ENCODE peak calls at places on chromosomes 16 and 17, in five cellular contexts. N is neural progenitor cell, S is stomach, U is AG04449, X is cardiac fibroblast. V is an unnamed sample.

GRCh38 chr16:11698271-11698689 is 30.0 kb downstream of the SNN start:
- DNase-seq in N (no peak), S (no peak), X (no peak), U (no peak), V (no peak)

GRCh38 chr16:4984174-4985000 is 26.3 kb downstream of the SEC14L5 start:
- DNase-seq in N (no peak), X (no peak), S (no peak), U (no peak), V (no peak)

GRCh38 chr17:21381076-21381706 is 5.0 kb downstream of the KCNJ12 start:
- DNase-seq in U (no peak), S (peak), N (no peak), X (no peak), V (no peak)

GRCh38 chr17:6069611-6070279 is 434 bp upstream of the WSCD1 start:
- DNase-seq in S (no peak), X (no peak), N (no peak), U (no peak), V (no peak)

GRCh38 chr16:72679856-72680255 is 368.1 kb downstream of the ZFHX3 start:
- DNase-seq in X (no peak), N (no peak), U (no peak), S (no peak), V (no peak)

GRCh38 chr16:3131755-3132377 is 3.0 kb upstream of the ZNF213 start:
- DNase-seq in S (peak), U (no peak), N (peak), X (peak), V (no peak)

GRCh38 chr17:46013127-46013501 is 14.1 kb downstream of the STH start:
- DNase-seq in S (no peak), U (no peak), N (no peak), X (no peak), V (no peak)

GRCh38 chr17:62966426-62967110 is 533 bp downstream of the TANC2 start:
- DNase-seq in N (peak), X (no peak), S (peak), U (no peak), V (no peak)

GRCh38 chr17:44400226-44400847 is 10.9 kb upstream of the ITGA2B start:
- DNase-seq in X (peak), S (no peak), N (peak), U (no peak), V (no peak)

GRCh38 chr16:75053791-75054555 is 55.1 kb downstream of the ZNRF1 start:
- DNase-seq in N (no peak), X (no peak), U (no peak), S (peak), V (no peak)

GRCh38 chr17:39722965-39723848 is 7.1 kb downstream of the MIEN1 start:
- DNase-seq in S (no peak), N (no peak), X (no peak), U (no peak), V (no peak)

GRCh38 chr16:58094791-58095574 is 34.2 kb downstream of the CFAP20 start:
- DNase-seq in N (no peak), S (no peak), U (no peak), X (no peak), V (no peak)

GRCh38 chr16:11102523-11102898 is 153.5 kb downstream of the SOCS1 start:
- DNase-seq in S (no peak), N (no peak), X (no peak), U (no peak), V (no peak)

GRCh38 chr17:77042688-77043330 is 98.0 kb upstream of the SEC14L1 start:
- DNase-seq in S (no peak), X (no peak), U (no peak), N (no peak), V (no peak)

GRCh38 chr17:39916918-39917317 is 1.5 kb downstream of the GSDMB start:
- DNase-seq in S (no peak), U (no peak), X (peak), N (no peak), V (no peak)

GRCh38 chr17:19448341-19449268 is 37.6 kb downstream of the RNF112 start:
- DNase-seq in S (no peak), X (peak), U (peak), N (no peak), V (peak)

GRCh38 chr17:41352597-41353366 is 2.2 kb upstream of the KRT33A start:
- DNase-seq in X (no peak), N (no peak), S (no peak), U (no peak), V (no peak)

GRCh38 chr17:33218657-33219298 is 74.3 kb downstream of the ASIC2 start:
- DNase-seq in X (no peak), U (no peak), N (no peak), S (no peak), V (no peak)

GRCh38 chr17:49734666-49735490 is 27.1 kb upstream of the SLC35B1 start:
- DNase-seq in X (no peak), S (no peak), U (no peak), N (no peak), V (no peak)

GRCh38 chr17:61366715-61367413 is 32.8 kb upstream of the TBX2 start:
- DNase-seq in X (no peak), U (no peak), S (peak), N (no peak), V (no peak)

GRCh38 chr17:17561408-17562144 is 29.9 kb downstream of the PEMT start:
- DNase-seq in U (no peak), N (no peak), S (peak), X (no peak), V (no peak)

GRCh38 chr16:31301708-31302400 is 42.1 kb downstream of the ITGAM start:
- DNase-seq in N (peak), U (no peak), S (no peak), X (peak), V (peak)

GRCh38 chr17:50269477-50270429 is 4.5 kb upstream of the TMEM92 start:
- DNase-seq in N (peak), S (peak), X (peak), U (no peak), V (no peak)

GRCh38 chr17:73998246-73999220 is 204.9 kb upstream of the RPL38 start:
- DNase-seq in N (peak), U (no peak), X (no peak), S (peak), V (no peak)

GRCh38 chr17:30503558-30503957 is 26.4 kb downstream of the GOSR1 start:
- DNase-seq in U (no peak), N (no peak), X (no peak), S (no peak), V (no peak)

GRCh38 chr16:1830213-1830612 is 3.2 kb downstream of the FAHD1 start:
- DNase-seq in U (no peak), X (no peak), N (no peak), S (peak), V (no peak)

GRCh38 chr17:44564429-44564828 is 7.1 kb downstream of the FZD2 start:
- DNase-seq in S (no peak), X (no peak), U (no peak), N (no peak), V (no peak)

GRCh38 chr17:59748591-59748990 is 41.1 kb downstream of the VMP1 start:
- DNase-seq in N (no peak), X (no peak), U (no peak), S (no peak), V (no peak)

GRCh38 chr17:39970157-39970692 is 7.4 kb downstream of the GSDMA start:
- DNase-seq in X (no peak), N (no peak), U (no peak), S (no peak), V (no peak)

GRCh38 chr17:76909971-76910760 is 42.0 kb downstream of the MGAT5B start:
- DNase-seq in X (peak), S (peak), N (peak), U (no peak), V (no peak)

GRCh38 chr17:41456206-41456605 is 11.0 kb downstream of the KRT32 start:
- DNase-seq in S (no peak), N (peak), X (no peak), U (no peak), V (no peak)

GRCh38 chr16:49472598-49472997 is 99.0 kb downstream of the C16orf78 start:
- DNase-seq in S (peak), N (peak), U (no peak), X (no peak), V (no peak)

GRCh38 chr16:27408012-27408601 is 6.1 kb downstream of the IL21R start:
- DNase-seq in X (peak), S (no peak), N (no peak), U (no peak), V (no peak)

GRCh38 chr16:82638095-82638798 is 11.5 kb downstream of the CDH13 start:
- DNase-seq in U (no peak), X (peak), N (no peak), S (no peak), V (no peak)

GRCh38 chr16:81997738-81998137 is 13.5 kb downstream of the SDR42E1 start:
- DNase-seq in X (peak), N (no peak), U (no peak), S (no peak), V (peak)

GRCh38 chr16:88432174-88432573 is 20.9 kb upstream of the ZFPM1 start:
- DNase-seq in N (no peak), X (no peak), U (no peak), S (no peak), V (no peak)

GRCh38 chr16:88430185-88430523 is 22.9 kb upstream of the ZFPM1 start:
- DNase-seq in U (no peak), N (no peak), S (no peak), X (no peak), V (no peak)

GRCh38 chr16:88432753-88433152 is 20.3 kb upstream of the ZFPM1 start:
- DNase-seq in U (no peak), S (no peak), N (no peak), X (no peak), V (no peak)

GRCh38 chr16:88430524-88431446 is 22.3 kb upstream of the ZFPM1 start:
- DNase-seq in S (no peak), X (no peak), N (no peak), U (no peak), V (no peak)

DNA sequence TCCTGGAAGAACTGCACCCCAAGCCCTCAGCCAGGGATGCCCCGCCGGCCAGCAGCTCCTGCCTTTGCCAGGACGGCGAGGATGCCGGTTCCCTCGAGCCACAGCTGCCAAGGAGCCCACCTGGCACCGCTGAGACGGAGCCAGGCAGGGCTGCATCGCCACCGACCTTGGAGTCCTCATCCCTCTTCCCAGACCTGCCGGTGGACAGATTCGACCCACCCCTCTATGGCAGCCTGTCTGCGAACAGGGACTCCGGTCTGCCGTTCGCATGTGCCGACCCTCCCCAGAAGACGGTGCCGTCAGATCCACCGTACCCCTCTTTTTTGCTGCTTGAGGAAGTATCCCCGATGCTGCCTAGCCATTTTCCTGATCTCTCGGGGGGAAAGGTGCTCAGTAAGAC is 21.4 kb upstream of the ZFPM1 start:
- DNase-seq in N (no peak), U (no peak), X (no peak), S (no peak), V (no peak)
- H3K4me3 ChIP-seq in N (no peak), U (no peak), X (no peak), S (no peak), V (no peak)

DNA sequence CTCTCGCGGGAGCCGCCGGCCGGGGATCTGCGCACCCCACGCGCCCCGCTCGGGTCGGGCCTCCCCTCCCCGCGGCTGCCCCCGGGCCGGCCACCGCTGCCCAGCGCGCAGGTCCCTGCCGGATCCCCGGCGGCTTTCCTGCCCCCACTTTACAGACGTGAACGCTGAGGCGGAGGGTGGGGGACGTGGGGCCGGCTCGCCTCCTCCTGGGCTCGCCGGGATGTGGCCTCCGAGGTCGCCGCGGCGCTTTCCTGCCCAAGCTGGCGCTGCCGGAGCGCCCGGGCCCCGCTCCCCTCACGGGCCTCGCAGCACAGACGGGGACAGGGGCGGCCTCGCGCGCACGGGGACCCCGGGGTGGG is 26.7 kb downstream of the RTN4RL1 start:
- DNase-seq in N (peak), U (no peak), X (no peak), S (no peak), V (no peak)
- TF ChIP-seq CTCF in N (no peak), U (no peak), X (no peak), S (no peak), V (no peak)

GRCh38 chr17:75725504-75725903 is 4.2 kb downstream of the ITGB4 start:
- DNase-seq in U (no peak), S (no peak), X (no peak), N (no peak), V (no peak)

GRCh38 chr17:75722076-75722475 is 817 bp downstream of the ITGB4 start:
- DNase-seq in S (peak), X (no peak), N (no peak), U (no peak), V (no peak)

GRCh38 chr17:75722542-75723095 is 1.4 kb downstream of the ITGB4 start:
- DNase-seq in S (no peak), N (no peak), X (no peak), U (no peak), V (no peak)

GRCh38 chr17:75723201-75723930 is 2.1 kb downstream of the ITGB4 start:
- DNase-seq in U (no peak), S (peak), N (no peak), X (no peak), V (no peak)

GRCh38 chr17:75724016-75725003 is 3.1 kb downstream of the ITGB4 start:
- DNase-seq in N (no peak), U (no peak), X (no peak), S (no peak), V (no peak)
- H3K4me3 ChIP-seq in N (no peak), U (no peak), X (no peak), S (peak), V (no peak)

DNA sequence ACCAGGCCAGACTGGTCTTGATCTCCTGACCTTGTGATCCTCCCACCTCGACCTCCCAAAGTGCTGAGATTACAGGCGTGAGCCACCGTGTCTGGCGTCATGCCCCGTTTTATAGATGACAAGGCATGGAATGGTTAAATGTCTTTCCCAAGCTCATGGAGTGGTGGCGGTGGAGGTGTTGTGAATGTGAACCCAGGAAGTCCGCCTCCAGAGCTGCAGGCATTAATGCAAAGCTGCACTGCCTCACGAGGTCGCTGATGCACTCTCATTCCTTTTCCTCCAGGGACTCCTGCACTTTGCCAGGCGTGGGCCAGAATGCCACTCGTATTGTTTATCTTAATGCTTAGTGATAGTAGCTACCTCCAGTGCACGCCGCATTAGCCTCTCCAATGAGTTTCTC is 149.6 kb downstream of the WWOX start:
- DNase-seq in X (no peak), S (peak), N (peak), U (no peak), V (no peak)
- TF ChIP-seq CTCF in X (no peak), S (peak), N (peak), U (no peak), V (no peak)